ENCODE peak calls at places on chromosomes 1 and 21, in eight cellular contexts. P is H1, U is HCT116, D is endothelial cell of umbilical vein, N is SK-N-SH, W is K562, H is GM12878, G is HepG2. Q is an unnamed sample.

GRCh38 chr1:50416553-50417453 is 6.4 kb downstream of the DMRTA2 start:
- DNase-seq in P (no peak), U (no peak), D (no peak), N (peak; percentile 47), W (peak; percentile 12), H (no peak), G (no peak), Q (no peak)

GRCh38 chr1:218829143-218829542 is 344.5 kb upstream of the LYPLAL1 start:
- DNase-seq in P (no peak), U (no peak), D (no peak), N (no peak), W (no peak), H (no peak), G (no peak), Q (no peak)

GRCh38 chr1:184485731-184486723 is 99.2 kb downstream of the C1orf21 start:
- DNase-seq in P (no peak), U (no peak), D (no peak), N (no peak), W (no peak), H (no peak), G (no peak), Q (no peak)

GRCh38 chr1:1272341-1273151 is 1.1 kb downstream of the UBE2J2 start:
- DNase-seq in P (no peak), U (no peak), D (peak; percentile 51), N (no peak), W (no peak), H (no peak), G (no peak), Q (no peak)

GRCh38 chr21:33273044-33273443 is 6.9 kb downstream of the IL10RB start:
- DNase-seq in P (no peak), U (no peak), D (peak; percentile 43), N (no peak), W (no peak), H (no peak), G (no peak), Q (no peak)

GRCh38 chr1:171343727-171344472 is 29.9 kb downstream of the FMO4 start:
- DNase-seq in P (no peak), U (no peak), D (no peak), N (no peak), W (no peak), H (no peak), G (no peak), Q (no peak)

GRCh38 chr1:108816049-108816882 is 40.6 kb downstream of the AKNAD1 start:
- DNase-seq in P (peak; percentile 17), U (no peak), D (peak; percentile 98), N (peak; percentile 76), W (peak; percentile 35), H (no peak), G (peak; percentile 24), Q (no peak)

GRCh38 chr1:8814870-8815269 is 2.6 kb downstream of the RERE start:
- DNase-seq in P (no peak), U (no peak), D (peak; percentile 55), N (peak; percentile 33), W (peak; percentile 61), H (no peak), G (no peak), Q (no peak)

GRCh38 chr1:97304366-97304765 is 582.8 kb downstream of the PTBP2 start:
- DNase-seq in P (no peak), U (no peak), D (no peak), N (no peak), W (no peak), H (no peak), G (no peak), Q (no peak)

GRCh38 chr1:162283657-162284056 is 93.0 kb downstream of the SPATA46 start:
- DNase-seq in P (no peak), U (no peak), D (peak; percentile 47), N (no peak), W (no peak), H (no peak), G (no peak), Q (no peak)

GRCh38 chr1:162291000-162291399 is 85.7 kb downstream of the SPATA46 start:
- DNase-seq in P (no peak), U (no peak), D (peak; percentile 17), N (no peak), W (no peak), H (no peak), G (no peak), Q (no peak)

GRCh38 chr1:162284206-162284955 is 92.3 kb downstream of the SPATA46 start:
- DNase-seq in P (no peak), U (no peak), D (peak; percentile 19), N (no peak), W (no peak), H (no peak), G (no peak), Q (no peak)

DNA sequence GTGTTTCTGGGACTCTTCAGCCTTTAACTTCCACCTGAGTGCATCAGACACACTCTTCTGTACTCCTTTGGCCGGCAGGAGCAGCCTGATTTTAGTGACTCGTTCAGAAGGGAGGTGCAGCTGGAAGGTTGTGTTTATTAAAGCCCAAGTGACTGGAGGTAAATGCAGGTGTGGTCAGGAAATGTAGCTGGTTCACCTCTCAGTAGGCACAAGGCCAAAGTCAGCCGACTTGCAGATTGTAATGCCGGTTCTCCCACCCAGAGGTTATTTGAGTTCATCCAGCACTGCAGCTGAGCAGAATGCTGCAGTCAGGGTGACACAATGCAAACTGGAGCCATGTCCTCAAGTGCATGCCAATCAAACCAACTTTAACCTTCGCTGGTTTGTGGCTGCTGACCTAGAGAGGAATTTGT is 91.5 kb downstream of the SPATA46 start:
- DNase-seq in P (no peak), U (no peak), D (peak; percentile 42), N (no peak), W (no peak), H (no peak), G (peak; percentile 72), Q (no peak)
- TF ChIP-seq POLR2AphosphoS5 in P (no peak), U (no peak), D (no peak), N (no peak), W (no peak), H (no peak), G (no peak), Q (no peak)

GRCh38 chr1:177172331-177172730 is 1.6 kb downstream of the BRINP2 start:
- DNase-seq in P (no peak), U (no peak), D (no peak), N (peak; percentile 32), W (no peak), H (no peak), G (no peak), Q (no peak)

GRCh38 chr1:177173976-177174375 is 3.2 kb downstream of the BRINP2 start:
- DNase-seq in P (no peak), U (no peak), D (no peak), N (no peak), W (no peak), H (no peak), G (no peak), Q (no peak)

GRCh38 chr1:177172866-177173265 is 2.1 kb downstream of the BRINP2 start:
- DNase-seq in P (no peak), U (no peak), D (no peak), N (no peak), W (no peak), H (no peak), G (no peak), Q (no peak)

GRCh38 chr1:177171536-177172123 is 872 bp downstream of the BRINP2 start:
- DNase-seq in P (no peak), U (no peak), D (no peak), N (no peak), W (no peak), H (no peak), G (no peak), Q (no peak)

DNA sequence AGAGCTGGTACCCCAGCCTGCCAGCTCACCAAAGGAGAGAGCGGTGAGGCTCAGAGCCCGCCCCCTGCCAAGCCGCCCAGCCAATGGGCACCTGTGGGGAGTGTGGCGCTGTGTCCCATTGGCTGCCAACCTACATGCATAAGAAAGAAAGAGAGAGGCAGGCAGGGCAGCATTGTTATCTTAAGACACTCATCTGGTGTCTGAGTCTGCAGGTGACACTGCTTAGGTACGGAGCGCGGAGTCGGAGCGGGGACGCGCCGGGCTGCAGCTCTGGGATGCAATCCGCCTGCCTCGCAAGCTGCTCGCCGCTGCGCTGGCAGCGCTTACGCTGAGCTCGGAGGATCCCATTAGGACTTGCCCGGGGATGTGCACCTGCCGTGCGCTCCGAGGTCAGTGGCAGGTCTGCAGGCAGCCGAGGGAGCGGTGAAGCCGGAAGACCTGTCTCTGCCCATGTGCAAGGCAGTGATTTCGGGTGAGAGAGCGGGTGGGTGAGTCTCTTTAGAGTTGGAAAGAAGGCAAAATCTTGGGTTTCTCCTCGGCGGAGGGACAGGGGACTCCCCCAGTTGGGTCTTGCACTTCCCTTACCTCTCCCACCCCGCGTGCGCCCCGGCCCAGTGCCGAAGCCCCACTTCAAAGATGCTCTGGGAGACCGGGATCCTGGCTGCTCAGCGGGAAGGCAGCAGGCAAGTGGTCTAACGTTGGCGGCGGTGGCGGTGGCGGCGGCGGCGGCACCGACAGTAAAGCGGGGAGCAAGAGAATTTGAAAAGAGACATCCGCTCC is at the start of gene BRINP2:
- DNase-seq in P (peak; percentile 46), U (no peak), D (peak; percentile 47), N (peak; percentile 91), W (peak; percentile 8), H (no peak), G (no peak), Q (no peak)
- H3K9ac ChIP-seq in P (no peak within 1 kb of the TSS), U (no peak within 1 kb of the TSS), D (no peak within 1 kb of the TSS), N (no peak within 1 kb of the TSS), W (no peak within 1 kb of the TSS), H (no peak within 1 kb of the TSS), G (no peak within 1 kb of the TSS), Q (no peak within 1 kb of the TSS)

GRCh38 chr1:2443285-2444137 is 31.1 kb upstream of the PEX10 start:
- DNase-seq in P (no peak), U (no peak), D (no peak), N (peak; percentile 68), W (no peak), H (no peak), G (no peak), Q (no peak)
- TF ChIP-seq POLR2AphosphoS5 in P (no peak), U (no peak), D (no peak), N (no peak), W (no peak), H (no peak), G (no peak), Q (no peak)

GRCh38 chr1:27532119-27532695 is 42.2 kb upstream of the WASF2 start:
- DNase-seq in P (no peak), U (no peak), D (no peak), N (no peak), W (no peak), H (no peak), G (no peak), Q (no peak)
- H3K9ac ChIP-seq in P (no peak overlapping the region), U (no peak overlapping the region), D (no peak overlapping the region), N (no peak overlapping the region), W (peak overlapping the region; percentile 78), H (no peak overlapping the region), G (no peak overlapping the region), Q (no peak overlapping the region)

GRCh38 chr1:23369335-23370013 is at the start of gene ZNF436:
- DNase-seq in P (no peak), U (no peak), D (peak; percentile 93), N (peak; percentile 72), W (peak; percentile 72), H (no peak), G (peak; percentile 41), Q (peak; percentile 89)
- TF ChIP-seq POLR2AphosphoS5 in P (no peak), U (no peak), D (no peak), N (peak; percentile 80), W (no peak), H (no peak), G (no peak), Q (peak; percentile 84)

Q was measured in SK-N-MC.